ENCODE peak calls at places on chromosomes 12 and 14, in four cellular contexts. K is Peyer's patch, D is brain microvascular endothelial cell, A is lower lobe of right lung. E is an unnamed sample.

GRCh38 chr12:12749433-12749832 is 32.3 kb downstream of the CDKN1B start:
- DNase-seq in A (no peak), D (no peak), K (no peak), E (no peak)

GRCh38 chr12:109624467-109624866 is 50.9 kb downstream of the MVK start:
- DNase-seq in K (no peak), D (no peak), A (no peak), E (no peak)

GRCh38 chr12:106903241-106903950 is 52.3 kb upstream of the TMEM263 start:
- DNase-seq in A (peak; percentile 88), D (peak; percentile 56), K (peak; percentile 47), E (peak; percentile 74)

GRCh38 chr14:73457050-73457934 is 1.1 kb downstream of the NUMB start:
- DNase-seq in K (no peak), D (no peak), A (peak; percentile 63), E (no peak)

GRCh38 chr14:75053396-75054289 is 2.4 kb upstream of the MLH3 start:
- DNase-seq in A (no peak), K (no peak), D (no peak), E (no peak)

GRCh38 chr14:65879218-65880009 is 466.9 kb downstream of the FUT8 start:
- DNase-seq in D (peak; percentile 1), A (no peak), K (no peak), E (no peak)

GRCh38 chr14:61526405-61527312 is 168.7 kb upstream of the HIF1A start:
- DNase-seq in A (peak; percentile 57), D (no peak), K (no peak), E (no peak)

GRCh38 chr12:107027304-107028053 is 40.5 kb upstream of the MTERF2 start:
- DNase-seq in K (no peak), D (peak; percentile 92), A (no peak), E (no peak)

GRCh38 chr14:98171654-98172053 is 1100.3 kb downstream of the BCL11B start:
- DNase-seq in A (no peak), D (no peak), K (no peak), E (no peak)

GRCh38 chr14:59918824-59919581 is 941 bp upstream of the LRRC9 start:
- DNase-seq in K (no peak), A (peak; percentile 49), D (peak; percentile 36), E (no peak)

GRCh38 chr14:51821822-51822221 is 38.6 kb upstream of the GNG2 start:
- DNase-seq in K (no peak), D (no peak), A (no peak), E (no peak)

GRCh38 chr14:70029296-70030132 is 150.3 kb downstream of the SMOC1 start:
- DNase-seq in A (no peak), K (no peak), D (no peak), E (no peak)

GRCh38 chr14:58297412-58297761 is 968 bp upstream of the ARID4A start:
- DNase-seq in K (no peak), A (peak; percentile 58), D (peak; percentile 33), E (no peak)

GRCh38 chr14:72164420-72165150 is 232.4 kb downstream of the RGS6 start:
- DNase-seq in K (no peak), A (no peak), D (no peak), E (no peak)
- H3K27ac ChIP-seq in K (no peak overlapping the region), A (no peak overlapping the region), D (no peak overlapping the region), E (no peak overlapping the region)

GRCh38 chr12:49922349-49923034 is 18.8 kb upstream of the FAIM2 start:
- DNase-seq in D (no peak), A (no peak), K (no peak), E (no peak)

GRCh38 chr12:49920915-49921286 is 17.2 kb upstream of the FAIM2 start:
- DNase-seq in A (no peak), D (no peak), K (no peak), E (no peak)

GRCh38 chr12:49921936-49922335 is 18.2 kb upstream of the FAIM2 start:
- DNase-seq in K (no peak), D (no peak), A (no peak), E (no peak)

GRCh38 chr12:49921299-49921698 is 17.6 kb upstream of the FAIM2 start:
- DNase-seq in A (no peak), K (no peak), D (no peak), E (no peak)

DNA sequence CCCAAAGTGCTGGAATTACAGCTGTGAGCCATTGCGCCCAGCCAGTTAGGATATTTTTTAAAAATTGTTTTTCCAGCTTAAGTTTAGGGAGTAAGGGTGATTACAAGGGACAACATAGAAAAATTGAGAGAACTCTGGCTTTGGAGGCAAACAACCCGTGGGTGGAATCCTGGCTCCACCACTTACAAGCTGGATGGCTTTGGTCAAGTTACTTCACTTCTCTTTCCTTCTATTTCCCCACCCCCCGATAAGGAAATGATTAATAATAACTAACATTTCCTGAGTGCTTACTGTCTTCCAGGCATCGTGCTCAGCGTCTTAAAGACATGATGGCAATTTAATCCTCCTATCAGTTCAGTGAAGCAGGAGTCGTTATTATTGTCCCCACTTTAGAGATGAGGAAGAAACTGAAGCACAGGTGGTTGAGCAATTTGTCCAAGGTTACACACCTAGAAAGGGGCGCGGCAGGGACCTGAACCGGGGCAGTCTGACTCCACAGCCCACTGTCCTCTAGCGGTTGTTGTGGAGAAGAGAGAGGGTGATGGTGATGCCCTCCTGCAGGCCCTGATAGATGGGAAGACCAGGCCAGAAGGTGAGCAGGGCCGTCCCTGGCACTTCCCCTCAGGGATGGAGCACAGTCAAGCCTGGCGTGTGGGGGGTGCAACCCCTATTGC is 16.7 kb upstream of the FAIM2 start:
- DNase-seq in K (no peak), A (no peak), D (peak; percentile 32), E (no peak)
- TF ChIP-seq CTCF in K (no peak), A (no peak), D (no peak), E (no peak)

GRCh38 chr14:104587641-104588040 is 8.1 kb downstream of the C14orf180 start:
- DNase-seq in A (no peak), D (no peak), K (no peak), E (no peak)
- H3K27ac ChIP-seq in A (no peak overlapping the region), D (no peak overlapping the region), K (no peak overlapping the region), E (no peak overlapping the region)

DNA sequence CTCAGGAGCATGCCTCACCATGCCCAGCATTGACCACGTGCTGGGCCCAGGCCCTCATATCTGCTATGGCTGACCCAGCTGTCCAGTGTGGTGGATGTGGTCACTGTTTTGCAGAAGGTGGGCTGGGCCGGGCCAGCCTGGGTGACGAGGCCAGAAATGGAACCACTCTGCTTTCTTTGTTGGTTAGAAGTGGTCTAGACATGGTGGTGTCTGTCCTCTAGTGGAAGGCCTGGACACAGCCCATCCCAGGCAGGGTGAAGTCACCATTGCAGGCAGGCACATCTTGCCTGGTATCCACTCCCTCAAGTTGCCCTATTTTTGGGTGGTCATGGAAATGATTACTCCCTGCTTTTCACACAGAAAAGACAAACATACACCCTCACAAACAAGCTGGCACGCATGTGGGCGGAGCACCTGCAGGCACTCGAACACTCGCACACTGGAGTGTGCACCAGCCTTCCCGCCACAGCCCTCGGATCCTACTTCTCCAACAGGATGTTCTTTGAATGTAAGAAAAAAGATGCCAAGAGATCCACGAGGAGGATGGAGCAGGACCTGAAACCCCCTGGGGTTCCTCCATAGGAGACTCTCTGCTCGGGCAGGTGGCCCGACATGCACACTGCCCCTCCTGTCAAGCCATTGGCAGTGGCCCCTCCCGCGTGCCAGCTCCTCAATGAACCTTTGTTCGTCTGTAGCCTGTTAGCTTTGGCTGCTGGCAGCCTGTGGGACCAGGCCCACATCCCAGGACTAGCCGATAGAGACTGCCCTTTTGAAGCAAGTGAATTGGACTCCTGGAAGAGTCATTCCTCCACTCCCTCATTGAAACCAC is 38.4 kb downstream of the MLXIP start:
- DNase-seq in A (peak; percentile 39), K (no peak), D (no peak), E (no peak)
- TF ChIP-seq CTCF in A (no peak), K (peak; percentile 15), D (peak; percentile 55), E (no peak)

GRCh38 chr14:55121628-55122440 is 7.2 kb upstream of the LGALS3 start:
- DNase-seq in K (no peak), D (no peak), A (no peak), E (no peak)

GRCh38 chr14:55121146-55121545 is 7.9 kb upstream of the LGALS3 start:
- DNase-seq in K (no peak), D (no peak), A (no peak), E (no peak)

GRCh38 chr14:55123101-55123500 is 6.0 kb upstream of the LGALS3 start:
- DNase-seq in K (no peak), D (peak; percentile 96), A (no peak), E (no peak)

GRCh38 chr14:55120466-55121144 is 8.4 kb upstream of the LGALS3 start:
- DNase-seq in A (peak; percentile 60), D (no peak), K (no peak), E (no peak)

GRCh38 chr14:55122441-55122986 is 6.5 kb upstream of the LGALS3 start:
- DNase-seq in K (no peak), D (peak; percentile 29), A (peak; percentile 71), E (no peak)
- H3K27ac ChIP-seq in K (peak overlapping the region; percentile 77), D (peak overlapping the region; percentile 73), A (peak overlapping the region; percentile 53), E (no peak overlapping the region)

DNA sequence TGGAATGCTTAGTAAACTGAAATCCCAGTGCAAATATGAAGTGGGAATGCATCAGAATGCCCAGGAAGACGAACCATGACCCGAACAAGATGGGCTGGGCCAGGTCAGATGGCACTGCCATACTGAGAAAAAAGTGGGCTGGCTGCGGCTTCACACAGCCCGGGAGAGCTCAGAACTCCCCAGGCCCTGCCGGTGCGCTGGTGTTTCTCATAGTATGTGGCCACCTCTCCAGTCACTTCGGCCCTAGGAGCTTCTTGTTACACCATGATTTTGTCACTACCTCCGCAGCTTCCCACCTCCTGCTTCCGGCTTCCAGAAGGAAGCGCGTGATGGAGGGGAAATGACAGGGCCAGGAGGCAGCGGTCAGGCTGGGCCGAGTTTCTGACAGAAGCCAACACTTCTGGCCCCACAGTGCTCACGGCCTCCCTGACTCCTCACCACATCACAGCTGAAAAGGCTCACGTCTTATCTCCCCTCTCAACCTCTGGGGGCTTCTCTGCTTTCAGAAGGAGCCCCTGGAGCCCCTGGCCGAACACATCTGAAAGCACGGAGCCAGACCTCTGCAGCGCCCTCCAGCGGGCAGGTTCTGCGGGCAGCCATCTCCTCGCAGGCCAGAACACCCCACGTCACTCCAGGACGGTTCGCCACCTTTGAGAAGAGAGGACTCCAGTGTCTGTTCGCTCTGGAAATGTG is 30.7 kb downstream of the DAD1 start:
- DNase-seq in A (no peak), D (no peak), K (peak; percentile 63), E (no peak)
- TF ChIP-seq CTCF in A (peak; percentile 23), D (peak; percentile 54), K (no peak), E (peak; percentile 60)

GRCh38 chr12:10716704-10717315 is 6.3 kb downstream of the YBX3 start:
- DNase-seq in A (peak; percentile 60), D (peak; percentile 92), K (peak; percentile 31), E (no peak)
- H3K27ac ChIP-seq in A (peak overlapping the region; percentile 33), D (peak overlapping the region; percentile 70), K (peak overlapping the region; percentile 57), E (no peak overlapping the region)

E was measured in CD4-positive, alpha-beta T cell.